ENCODE peak calls at places on chromosomes 13 and 19, in seven cellular contexts. One of them, this sample, is unnamed.

GRCh38 chr19:11257827-11258380 is 4.4 kb downstream of the DOCK6 start:
- DNase-seq in kidney epithelial cell: no peak
- DNase-seq in NCI-H69: no peak
- DNase-seq in small intestine: no peak
- DNase-seq in effector memory CD4-positive, alpha-beta T cell: no peak
- DNase-seq in activated T-cell treated with anti-CD3 and anti-CD28 coated beads for 24 hours: no peak
- DNase-seq in KBM-7: no peak
- DNase-seq in this sample: no peak

GRCh38 chr13:46743191-46743590 is 53.8 kb downstream of the ESD start:
- DNase-seq in kidney epithelial cell: no peak
- DNase-seq in NCI-H69: no peak
- DNase-seq in small intestine: no peak
- DNase-seq in effector memory CD4-positive, alpha-beta T cell: no peak
- DNase-seq in activated T-cell treated with anti-CD3 and anti-CD28 coated beads for 24 hours: no peak
- DNase-seq in KBM-7: no peak
- DNase-seq in this sample: no peak

GRCh38 chr19:39695759-39696158 is 8.5 kb upstream of the LGALS14 start:
- DNase-seq in kidney epithelial cell: no peak
- DNase-seq in NCI-H69: no peak
- DNase-seq in small intestine: no peak
- DNase-seq in effector memory CD4-positive, alpha-beta T cell: no peak
- DNase-seq in activated T-cell treated with anti-CD3 and anti-CD28 coated beads for 24 hours: no peak
- DNase-seq in KBM-7: no peak
- DNase-seq in this sample: no peak

GRCh38 chr19:13600091-13600490 is 93.8 kb upstream of the CACNA1A start:
- DNase-seq in kidney epithelial cell: no peak
- DNase-seq in NCI-H69: peak
- DNase-seq in small intestine: no peak
- DNase-seq in effector memory CD4-positive, alpha-beta T cell: no peak
- DNase-seq in activated T-cell treated with anti-CD3 and anti-CD28 coated beads for 24 hours: no peak
- DNase-seq in KBM-7: no peak
- DNase-seq in this sample: no peak

GRCh38 chr13:41019578-41020347 is 647 bp upstream of the ELF1 start:
- DNase-seq in kidney epithelial cell: peak
- DNase-seq in NCI-H69: peak
- DNase-seq in small intestine: peak
- DNase-seq in effector memory CD4-positive, alpha-beta T cell: no peak
- DNase-seq in activated T-cell treated with anti-CD3 and anti-CD28 coated beads for 24 hours: no peak
- DNase-seq in KBM-7: no peak
- DNase-seq in this sample: no peak

GRCh38 chr13:96984061-96984508 is 10.2 kb downstream of the OXGR1 start:
- DNase-seq in kidney epithelial cell: no peak
- DNase-seq in NCI-H69: peak
- DNase-seq in small intestine: peak
- DNase-seq in effector memory CD4-positive, alpha-beta T cell: no peak
- DNase-seq in activated T-cell treated with anti-CD3 and anti-CD28 coated beads for 24 hours: no peak
- DNase-seq in KBM-7: no peak
- DNase-seq in this sample: no peak

GRCh38 chr19:5395541-5395940 is 54.9 kb upstream of the PTPRS start:
- DNase-seq in kidney epithelial cell: no peak
- DNase-seq in NCI-H69: no peak
- DNase-seq in small intestine: no peak
- DNase-seq in effector memory CD4-positive, alpha-beta T cell: no peak
- DNase-seq in activated T-cell treated with anti-CD3 and anti-CD28 coated beads for 24 hours: no peak
- DNase-seq in KBM-7: no peak
- DNase-seq in this sample: no peak

GRCh38 chr13:79435549-79435948 is 29.5 kb upstream of the RBM26 start:
- DNase-seq in kidney epithelial cell: no peak
- DNase-seq in NCI-H69: no peak
- DNase-seq in small intestine: peak
- DNase-seq in effector memory CD4-positive, alpha-beta T cell: no peak
- DNase-seq in activated T-cell treated with anti-CD3 and anti-CD28 coated beads for 24 hours: no peak
- DNase-seq in KBM-7: no peak
- DNase-seq in this sample: no peak

GRCh38 chr13:110448230-110448629 is 113.3 kb downstream of the RAB20 start:
- DNase-seq in kidney epithelial cell: peak
- DNase-seq in NCI-H69: no peak
- DNase-seq in small intestine: no peak
- DNase-seq in effector memory CD4-positive, alpha-beta T cell: no peak
- DNase-seq in activated T-cell treated with anti-CD3 and anti-CD28 coated beads for 24 hours: no peak
- DNase-seq in KBM-7: no peak
- DNase-seq in this sample: no peak

GRCh38 chr19:871446-872265 is 12.2 kb downstream of the CFD start:
- DNase-seq in kidney epithelial cell: no peak
- DNase-seq in NCI-H69: peak
- DNase-seq in small intestine: no peak
- DNase-seq in effector memory CD4-positive, alpha-beta T cell: no peak
- DNase-seq in activated T-cell treated with anti-CD3 and anti-CD28 coated beads for 24 hours: no peak
- DNase-seq in KBM-7: no peak
- DNase-seq in this sample: no peak

GRCh38 chr19:53909471-53910169 is 542 bp downstream of the CACNG7 start:
- DNase-seq in kidney epithelial cell: no peak
- DNase-seq in NCI-H69: no peak
- DNase-seq in small intestine: no peak
- DNase-seq in effector memory CD4-positive, alpha-beta T cell: no peak
- DNase-seq in activated T-cell treated with anti-CD3 and anti-CD28 coated beads for 24 hours: no peak
- DNase-seq in KBM-7: no peak
- DNase-seq in this sample: no peak

GRCh38 chr13:73429691-73430090 is 370.9 kb downstream of the KLF5 start:
- DNase-seq in kidney epithelial cell: peak
- DNase-seq in NCI-H69: no peak
- DNase-seq in small intestine: peak
- DNase-seq in effector memory CD4-positive, alpha-beta T cell: no peak
- DNase-seq in activated T-cell treated with anti-CD3 and anti-CD28 coated beads for 24 hours: no peak
- DNase-seq in KBM-7: no peak
- DNase-seq in this sample: no peak

GRCh38 chr13:114099918-114100445 is 32.4 kb downstream of the RASA3 start:
- DNase-seq in kidney epithelial cell: no peak
- DNase-seq in NCI-H69: peak
- DNase-seq in small intestine: peak
- DNase-seq in effector memory CD4-positive, alpha-beta T cell: peak
- DNase-seq in activated T-cell treated with anti-CD3 and anti-CD28 coated beads for 24 hours: no peak
- DNase-seq in KBM-7: no peak
- DNase-seq in this sample: no peak

GRCh38 chr13:43119206-43119605 is 95.8 kb downstream of the DNAJC15 start:
- DNase-seq in kidney epithelial cell: no peak
- DNase-seq in NCI-H69: no peak
- DNase-seq in small intestine: no peak
- DNase-seq in effector memory CD4-positive, alpha-beta T cell: no peak
- DNase-seq in activated T-cell treated with anti-CD3 and anti-CD28 coated beads for 24 hours: no peak
- DNase-seq in KBM-7: no peak
- DNase-seq in this sample: no peak

GRCh38 chr19:5742051-5742450 is 21.6 kb downstream of the CATSPERD start:
- DNase-seq in kidney epithelial cell: no peak
- DNase-seq in NCI-H69: no peak
- DNase-seq in small intestine: no peak
- DNase-seq in effector memory CD4-positive, alpha-beta T cell: no peak
- DNase-seq in activated T-cell treated with anti-CD3 and anti-CD28 coated beads for 24 hours: no peak
- DNase-seq in KBM-7: no peak
- DNase-seq in this sample: no peak

GRCh38 chr19:750640-751423 is at the start of gene MISP:
- DNase-seq in kidney epithelial cell: no peak
- DNase-seq in NCI-H69: peak
- DNase-seq in small intestine: peak
- DNase-seq in effector memory CD4-positive, alpha-beta T cell: no peak
- DNase-seq in activated T-cell treated with anti-CD3 and anti-CD28 coated beads for 24 hours: no peak
- DNase-seq in KBM-7: no peak
- DNase-seq in this sample: no peak

GRCh38 chr13:109764474-109765292 is 21.7 kb downstream of the IRS2 start:
- DNase-seq in kidney epithelial cell: no peak
- DNase-seq in NCI-H69: peak
- DNase-seq in small intestine: no peak
- DNase-seq in effector memory CD4-positive, alpha-beta T cell: no peak
- DNase-seq in activated T-cell treated with anti-CD3 and anti-CD28 coated beads for 24 hours: no peak
- DNase-seq in KBM-7: peak
- DNase-seq in this sample: no peak

GRCh38 chr13:34152409-34152808 is 334.5 kb downstream of the RFC3 start:
- DNase-seq in kidney epithelial cell: no peak
- DNase-seq in NCI-H69: no peak
- DNase-seq in small intestine: peak
- DNase-seq in effector memory CD4-positive, alpha-beta T cell: no peak
- DNase-seq in activated T-cell treated with anti-CD3 and anti-CD28 coated beads for 24 hours: no peak
- DNase-seq in KBM-7: no peak
- DNase-seq in this sample: no peak

GRCh38 chr13:94343243-94343585 is 136.3 kb downstream of the DCT start:
- DNase-seq in kidney epithelial cell: no peak
- DNase-seq in NCI-H69: no peak
- DNase-seq in small intestine: no peak
- DNase-seq in effector memory CD4-positive, alpha-beta T cell: no peak
- DNase-seq in activated T-cell treated with anti-CD3 and anti-CD28 coated beads for 24 hours: no peak
- DNase-seq in KBM-7: no peak
- DNase-seq in this sample: no peak

GRCh38 chr19:49216076-49216475 is 58.5 kb downstream of the TRPM4 start:
- DNase-seq in kidney epithelial cell: no peak
- DNase-seq in NCI-H69: no peak
- DNase-seq in small intestine: no peak
- DNase-seq in effector memory CD4-positive, alpha-beta T cell: no peak
- DNase-seq in activated T-cell treated with anti-CD3 and anti-CD28 coated beads for 24 hours: no peak
- DNase-seq in KBM-7: no peak
- DNase-seq in this sample: no peak

GRCh38 chr13:33228645-33229445 is 56.7 kb downstream of the STARD13 start:
- DNase-seq in kidney epithelial cell: no peak
- DNase-seq in NCI-H69: peak
- DNase-seq in small intestine: peak
- DNase-seq in effector memory CD4-positive, alpha-beta T cell: no peak
- DNase-seq in activated T-cell treated with anti-CD3 and anti-CD28 coated beads for 24 hours: no peak
- DNase-seq in KBM-7: peak
- DNase-seq in this sample: peak

GRCh38 chr13:109136873-109137272 is 507.5 kb downstream of the MYO16 start:
- DNase-seq in kidney epithelial cell: no peak
- DNase-seq in NCI-H69: no peak
- DNase-seq in small intestine: no peak
- DNase-seq in effector memory CD4-positive, alpha-beta T cell: no peak
- DNase-seq in activated T-cell treated with anti-CD3 and anti-CD28 coated beads for 24 hours: no peak
- DNase-seq in KBM-7: no peak
- DNase-seq in this sample: no peak

GRCh38 chr19:1513492-1514294 is 874 bp upstream of the ADAMTSL5 start:
- DNase-seq in kidney epithelial cell: no peak
- DNase-seq in NCI-H69: peak
- DNase-seq in small intestine: peak
- DNase-seq in effector memory CD4-positive, alpha-beta T cell: peak
- DNase-seq in activated T-cell treated with anti-CD3 and anti-CD28 coated beads for 24 hours: peak
- DNase-seq in KBM-7: peak
- DNase-seq in this sample: peak

GRCh38 chr13:80665792-80666333 is 324.9 kb upstream of the SPRY2 start:
- DNase-seq in kidney epithelial cell: no peak
- DNase-seq in NCI-H69: no peak
- DNase-seq in small intestine: no peak
- DNase-seq in effector memory CD4-positive, alpha-beta T cell: no peak
- DNase-seq in activated T-cell treated with anti-CD3 and anti-CD28 coated beads for 24 hours: no peak
- DNase-seq in KBM-7: no peak
- DNase-seq in this sample: no peak

GRCh38 chr19:3184847-3185481 is 766 bp upstream of the NCLN start:
- DNase-seq in kidney epithelial cell: peak
- DNase-seq in NCI-H69: peak
- DNase-seq in small intestine: no peak
- DNase-seq in effector memory CD4-positive, alpha-beta T cell: peak
- DNase-seq in activated T-cell treated with anti-CD3 and anti-CD28 coated beads for 24 hours: no peak
- DNase-seq in KBM-7: no peak
- DNase-seq in this sample: peak

GRCh38 chr19:4052114-4052992 is 14.3 kb downstream of the ZBTB7A start:
- DNase-seq in kidney epithelial cell: no peak
- DNase-seq in NCI-H69: no peak
- DNase-seq in small intestine: peak
- DNase-seq in effector memory CD4-positive, alpha-beta T cell: no peak
- DNase-seq in activated T-cell treated with anti-CD3 and anti-CD28 coated beads for 24 hours: no peak
- DNase-seq in KBM-7: no peak
- DNase-seq in this sample: no peak

GRCh38 chr13:37656247-37656940 is 57.8 kb upstream of the POSTN start:
- DNase-seq in kidney epithelial cell: peak
- DNase-seq in NCI-H69: no peak
- DNase-seq in small intestine: no peak
- DNase-seq in effector memory CD4-positive, alpha-beta T cell: no peak
- DNase-seq in activated T-cell treated with anti-CD3 and anti-CD28 coated beads for 24 hours: no peak
- DNase-seq in KBM-7: no peak
- DNase-seq in this sample: peak

GRCh38 chr19:54114340-54114826 is 1.1 kb downstream of the TFPT start:
- DNase-seq in kidney epithelial cell: no peak
- DNase-seq in NCI-H69: peak
- DNase-seq in small intestine: peak
- DNase-seq in effector memory CD4-positive, alpha-beta T cell: peak
- DNase-seq in activated T-cell treated with anti-CD3 and anti-CD28 coated beads for 24 hours: no peak
- DNase-seq in KBM-7: peak
- DNase-seq in this sample: no peak

GRCh38 chr13:80339841-80340642 is 884 bp downstream of the SPRY2 start:
- DNase-seq in kidney epithelial cell: no peak
- DNase-seq in NCI-H69: peak
- DNase-seq in small intestine: peak
- DNase-seq in effector memory CD4-positive, alpha-beta T cell: no peak
- DNase-seq in activated T-cell treated with anti-CD3 and anti-CD28 coated beads for 24 hours: no peak
- DNase-seq in KBM-7: peak
- DNase-seq in this sample: no peak

GRCh38 chr13:28173793-28174192 is 35.4 kb downstream of the PAN3 start:
- DNase-seq in kidney epithelial cell: no peak
- DNase-seq in NCI-H69: no peak
- DNase-seq in small intestine: no peak
- DNase-seq in effector memory CD4-positive, alpha-beta T cell: no peak
- DNase-seq in activated T-cell treated with anti-CD3 and anti-CD28 coated beads for 24 hours: no peak
- DNase-seq in KBM-7: no peak
- DNase-seq in this sample: no peak

GRCh38 chr19:39858541-39858940 is 12.4 kb upstream of the FBL start:
- DNase-seq in kidney epithelial cell: no peak
- DNase-seq in NCI-H69: peak
- DNase-seq in small intestine: peak
- DNase-seq in effector memory CD4-positive, alpha-beta T cell: no peak
- DNase-seq in activated T-cell treated with anti-CD3 and anti-CD28 coated beads for 24 hours: no peak
- DNase-seq in KBM-7: no peak
- DNase-seq in this sample: no peak

GRCh38 chr19:3699741-3700241 is 477 bp downstream of the PIP5K1C start:
- DNase-seq in kidney epithelial cell: no peak
- DNase-seq in NCI-H69: peak
- DNase-seq in small intestine: no peak
- DNase-seq in effector memory CD4-positive, alpha-beta T cell: no peak
- DNase-seq in activated T-cell treated with anti-CD3 and anti-CD28 coated beads for 24 hours: no peak
- DNase-seq in KBM-7: no peak
- DNase-seq in this sample: no peak

GRCh38 chr13:71515639-71516038 is 351.4 kb downstream of the DACH1 start:
- DNase-seq in kidney epithelial cell: no peak
- DNase-seq in NCI-H69: peak
- DNase-seq in small intestine: peak
- DNase-seq in effector memory CD4-positive, alpha-beta T cell: no peak
- DNase-seq in activated T-cell treated with anti-CD3 and anti-CD28 coated beads for 24 hours: no peak
- DNase-seq in KBM-7: no peak
- DNase-seq in this sample: no peak

GRCh38 chr19:7426986-7427385 is 61.8 kb downstream of the PEX11G start:
- DNase-seq in kidney epithelial cell: no peak
- DNase-seq in NCI-H69: no peak
- DNase-seq in small intestine: no peak
- DNase-seq in effector memory CD4-positive, alpha-beta T cell: peak
- DNase-seq in activated T-cell treated with anti-CD3 and anti-CD28 coated beads for 24 hours: peak
- DNase-seq in KBM-7: no peak
- DNase-seq in this sample: no peak

GRCh38 chr13:29507356-29507755 is 88.1 kb downstream of the SLC7A1 start:
- DNase-seq in kidney epithelial cell: peak
- DNase-seq in NCI-H69: peak
- DNase-seq in small intestine: no peak
- DNase-seq in effector memory CD4-positive, alpha-beta T cell: no peak
- DNase-seq in activated T-cell treated with anti-CD3 and anti-CD28 coated beads for 24 hours: no peak
- DNase-seq in KBM-7: no peak
- DNase-seq in this sample: no peak

GRCh38 chr19:56273563-56274117 is 1.1 kb downstream of the EDDM13 start:
- DNase-seq in kidney epithelial cell: no peak
- DNase-seq in NCI-H69: peak
- DNase-seq in small intestine: no peak
- DNase-seq in effector memory CD4-positive, alpha-beta T cell: no peak
- DNase-seq in activated T-cell treated with anti-CD3 and anti-CD28 coated beads for 24 hours: no peak
- DNase-seq in KBM-7: no peak
- DNase-seq in this sample: no peak

GRCh38 chr19:46761418-46761831 is 15.2 kb upstream of the STRN4 start:
- DNase-seq in kidney epithelial cell: no peak
- DNase-seq in NCI-H69: no peak
- DNase-seq in small intestine: no peak
- DNase-seq in effector memory CD4-positive, alpha-beta T cell: no peak
- DNase-seq in activated T-cell treated with anti-CD3 and anti-CD28 coated beads for 24 hours: no peak
- DNase-seq in KBM-7: no peak
- DNase-seq in this sample: peak